ENCODE peak calls at places on chromosome 5, in eight cellular contexts. I is left ventricle myocardium inferior, U is Caco-2, A is sigmoid colon, Y is fibroblast of mammary gland, Q is choroid plexus epithelial cell, O is foreskin fibroblast, K is AG10803. D is an unnamed sample.

GRCh38 chr5:131530706-131531331 is 104.2 kb downstream of the RAPGEF6 start:
- DNase-seq in I (no peak), U (no peak), A (no peak), Y (peak), Q (no peak), O (no peak), K (no peak), D (no peak)

GRCh38 chr5:55900776-55901175 is 49.6 kb downstream of the IL31RA start:
- DNase-seq in I (no peak), U (no peak), A (no peak), Y (no peak), Q (no peak), O (no peak), K (no peak), D (no peak)

GRCh38 chr5:172830876-172831662 is 3.0 kb upstream of the ERGIC1 start:
- DNase-seq in I (no peak), U (no peak), A (no peak), Y (peak), Q (peak), O (peak), K (peak), D (peak)

GRCh38 chr5:102481044-102481715 is 17.6 kb downstream of the SLCO6A1 start:
- DNase-seq in I (no peak), U (no peak), A (no peak), Y (peak), Q (peak), O (no peak), K (no peak), D (peak)

GRCh38 chr5:141524604-141525597 is 36.0 kb downstream of the PCDHGC5 start:
- DNase-seq in I (peak), U (peak), A (peak), Y (peak), Q (peak), O (peak), K (peak), D (peak)

GRCh38 chr5:41728281-41728680 is 141.9 kb downstream of the OXCT1 start:
- DNase-seq in I (no peak), U (no peak), A (no peak), Y (no peak), Q (no peak), O (no peak), K (no peak), D (no peak)

GRCh38 chr5:120823316-120823715 is 359.2 kb downstream of the PRR16 start:
- DNase-seq in I (no peak), U (no peak), A (no peak), Y (peak), Q (peak), O (peak), K (no peak), D (no peak)

GRCh38 chr5:159916841-159917761 is 819 bp downstream of the ADRA1B start:
- DNase-seq in I (no peak), U (no peak), A (no peak), Y (no peak), Q (no peak), O (no peak), K (no peak), D (no peak)

GRCh38 chr5:59732301-59732700 is 161.2 kb downstream of the PDE4D start:
- DNase-seq in I (no peak), U (no peak), A (no peak), Y (no peak), Q (no peak), O (no peak), K (no peak), D (no peak)

GRCh38 chr5:139272471-139273321 is 20.8 kb upstream of the MATR3 start:
- DNase-seq in I (no peak), U (no peak), A (no peak), Y (peak), Q (peak), O (peak), K (peak), D (peak)

GRCh38 chr5:36689225-36689624 is 82.8 kb downstream of the SLC1A3 start:
- DNase-seq in I (no peak), U (no peak), A (no peak), Y (peak), Q (peak), O (peak), K (peak), D (no peak)

GRCh38 chr5:96597441-96598020 is 64.6 kb upstream of the CAST start:
- DNase-seq in I (no peak), U (no peak), A (no peak), Y (peak), Q (peak), O (peak), K (peak), D (peak)

GRCh38 chr5:89956838-89957237 is 452.7 kb downstream of the CETN3 start:
- DNase-seq in I (no peak), U (no peak), A (no peak), Y (no peak), Q (no peak), O (no peak), K (no peak), D (no peak)

GRCh38 chr5:96219580-96220281 is 213.3 kb downstream of the PCSK1 start:
- DNase-seq in I (no peak), U (no peak), A (no peak), Y (peak), Q (peak), O (peak), K (peak), D (peak)

GRCh38 chr5:154543380-154543779 is 65.4 kb upstream of the HAND1 start:
- DNase-seq in I (no peak), U (no peak), A (no peak), Y (peak), Q (peak), O (no peak), K (peak), D (peak)

GRCh38 chr5:12277504-12278192 is 373.4 kb upstream of the CTNND2 start:
- DNase-seq in I (no peak), U (no peak), A (no peak), Y (no peak), Q (no peak), O (no peak), K (no peak), D (no peak)

GRCh38 chr5:16704945-16705344 is 88.1 kb upstream of the RETREG1 start:
- DNase-seq in I (no peak), U (no peak), A (no peak), Y (no peak), Q (no peak), O (no peak), K (no peak), D (no peak)

GRCh38 chr5:72661405-72661804 is 154.2 kb upstream of the ZNF366 start:
- DNase-seq in I (no peak), U (no peak), A (no peak), Y (peak), Q (peak), O (peak), K (no peak), D (peak)

GRCh38 chr5:114418546-114419388 is 56.9 kb downstream of the KCNN2 start:
- DNase-seq in I (no peak), U (no peak), A (no peak), Y (no peak), Q (no peak), O (peak), K (no peak), D (no peak)

GRCh38 chr5:1101991-1102713 is 9.7 kb downstream of the SLC12A7 start:
- DNase-seq in I (peak), U (peak), A (peak), Y (no peak), Q (no peak), O (peak), K (no peak), D (no peak)

GRCh38 chr5:84706678-84707641 is 322.3 kb upstream of the EDIL3 start:
- DNase-seq in I (no peak), U (no peak), A (no peak), Y (no peak), Q (no peak), O (no peak), K (no peak), D (no peak)

GRCh38 chr5:9507974-9508373 is 37.9 kb downstream of the SEMA5A start:
- DNase-seq in I (no peak), U (no peak), A (no peak), Y (peak), Q (peak), O (peak), K (peak), D (no peak)

GRCh38 chr5:80711938-80712337 is 57.2 kb upstream of the DHFR start:
- DNase-seq in I (no peak), U (peak), A (no peak), Y (peak), Q (peak), O (peak), K (peak), D (peak)

GRCh38 chr5:107248065-107248695 is 422.6 kb downstream of the EFNA5 start:
- DNase-seq in I (peak), U (peak), A (no peak), Y (peak), Q (peak), O (peak), K (peak), D (peak)

GRCh38 chr5:2137444-2138050 is 254.8 kb upstream of the IRX4 start:
- DNase-seq in I (no peak), U (no peak), A (no peak), Y (no peak), Q (no peak), O (no peak), K (no peak), D (no peak)

GRCh38 chr5:135028791-135029467 is 5.1 kb downstream of the PITX1 start:
- DNase-seq in I (no peak), U (no peak), A (peak), Y (no peak), Q (no peak), O (peak), K (no peak), D (no peak)

GRCh38 chr5:122507581-122507980 is 195.5 kb downstream of the SNCAIP start:
- DNase-seq in I (no peak), U (no peak), A (no peak), Y (peak), Q (no peak), O (no peak), K (no peak), D (peak)

GRCh38 chr5:31987985-31988710 is 186.0 kb downstream of the GOLPH3 start:
- DNase-seq in I (no peak), U (no peak), A (no peak), Y (peak), Q (peak), O (peak), K (peak), D (peak)

GRCh38 chr5:171462928-171463843 is 43.7 kb downstream of the FGF18 start:
- DNase-seq in I (no peak), U (no peak), A (no peak), Y (no peak), Q (no peak), O (no peak), K (peak), D (no peak)

GRCh38 chr5:91178461-91178860 is 204.7 kb downstream of the ARRDC3 start:
- DNase-seq in I (no peak), U (no peak), A (no peak), Y (peak), Q (peak), O (no peak), K (peak), D (no peak)

GRCh38 chr5:157682257-157682656 is 10.9 kb downstream of the C5orf52 start:
- DNase-seq in I (no peak), U (no peak), A (no peak), Y (no peak), Q (no peak), O (no peak), K (no peak), D (no peak)

GRCh38 chr5:42403236-42403635 is 20.0 kb upstream of the GHR start:
- DNase-seq in I (no peak), U (no peak), A (no peak), Y (no peak), Q (no peak), O (no peak), K (no peak), D (no peak)

GRCh38 chr5:85304524-85304923 is 919.8 kb upstream of the EDIL3 start:
- DNase-seq in I (no peak), U (no peak), A (no peak), Y (no peak), Q (no peak), O (no peak), K (no peak), D (no peak)

GRCh38 chr5:68891718-68892117 is 202.1 kb upstream of the SLC30A5 start:
- DNase-seq in I (no peak), U (no peak), A (no peak), Y (no peak), Q (no peak), O (no peak), K (no peak), D (no peak)
- TF ChIP-seq CTCF in I (no peak), U (no peak), A (no peak), Y (no peak), Q (no peak), O (no peak), K (no peak), D (no peak)

GRCh38 chr5:15474143-15474719 is 25.7 kb upstream of the FBXL7 start:
- DNase-seq in I (no peak), U (no peak), A (no peak), Y (peak), Q (no peak), O (no peak), K (peak), D (no peak)

GRCh38 chr5:15475365-15475764 is 24.6 kb upstream of the FBXL7 start:
- DNase-seq in I (no peak), U (no peak), A (no peak), Y (no peak), Q (no peak), O (no peak), K (no peak), D (no peak)

GRCh38 chr5:15476977-15477376 is 23.0 kb upstream of the FBXL7 start:
- DNase-seq in I (no peak), U (no peak), A (no peak), Y (no peak), Q (no peak), O (no peak), K (no peak), D (no peak)

GRCh38 chr5:15472116-15472515 is 27.9 kb upstream of the FBXL7 start:
- DNase-seq in I (no peak), U (no peak), A (no peak), Y (no peak), Q (no peak), O (no peak), K (no peak), D (no peak)
- TF ChIP-seq CTCF in I (no peak), U (no peak), A (no peak), Y (peak), Q (peak), O (no peak), K (no peak), D (no peak)

GRCh38 chr5:18778226-18778625 is 1144.0 kb downstream of the TAF11L14 start:
- DNase-seq in I (no peak), U (no peak), A (no peak), Y (no peak), Q (no peak), O (no peak), K (no peak), D (no peak)

GRCh38 chr5:18771097-18771610 is 1136.9 kb downstream of the TAF11L14 start:
- DNase-seq in I (no peak), U (no peak), A (no peak), Y (no peak), Q (no peak), O (no peak), K (no peak), D (no peak)

GRCh38 chr5:18772475-18772874 is 1138.2 kb downstream of the TAF11L14 start:
- DNase-seq in I (no peak), U (no peak), A (no peak), Y (no peak), Q (peak), O (no peak), K (no peak), D (peak)
- TF ChIP-seq CTCF in I (no peak), U (peak), A (no peak), Y (no peak), Q (peak), O (no peak), K (no peak), D (peak)

GRCh38 chr5:38378579-38378978 is 120.2 kb downstream of the EGFLAM start:
- DNase-seq in I (no peak), U (no peak), A (no peak), Y (no peak), Q (no peak), O (no peak), K (no peak), D (no peak)
- TF ChIP-seq CTCF in I (no peak), U (no peak), A (no peak), Y (no peak), Q (no peak), O (no peak), K (no peak), D (no peak)

DNA sequence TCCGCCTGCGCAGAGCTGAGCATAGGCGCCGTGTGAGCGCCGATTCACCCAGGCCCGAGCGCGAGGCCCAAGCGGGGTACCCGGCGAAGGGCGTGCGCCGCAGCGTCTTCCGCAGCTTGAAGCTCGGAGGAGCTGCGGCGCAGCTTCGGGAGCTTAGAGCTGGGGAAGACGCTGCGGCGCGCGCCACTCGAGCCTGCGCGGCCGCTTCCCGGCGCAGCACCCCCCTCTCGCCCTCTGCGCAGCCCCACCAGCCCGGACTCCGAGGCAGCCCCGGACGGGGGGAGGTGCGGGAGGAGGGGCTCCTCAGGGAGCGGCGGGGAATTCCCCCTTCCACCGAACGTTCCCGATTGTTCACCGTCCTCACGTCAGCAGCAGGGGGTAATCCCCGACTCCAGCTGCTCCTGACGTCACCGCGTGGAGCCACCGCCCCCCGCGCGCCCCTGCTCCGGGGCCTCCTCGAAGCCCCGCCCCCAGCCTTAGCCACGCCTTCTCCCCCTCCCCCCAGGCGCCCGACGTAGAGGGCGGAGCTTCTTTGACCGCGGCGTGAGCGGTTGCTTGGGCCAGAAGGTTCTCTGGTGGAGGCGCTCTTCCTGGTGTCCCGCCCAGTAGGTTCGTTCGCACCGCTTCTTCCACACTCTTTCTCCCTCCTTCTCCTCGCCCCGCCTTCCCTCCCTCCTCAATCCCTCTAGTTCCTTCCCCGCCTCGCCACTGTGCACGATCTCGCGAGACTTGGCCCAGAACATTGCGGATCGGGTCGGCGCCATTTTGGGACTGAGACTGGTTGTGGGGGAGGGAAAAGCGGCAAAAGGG is at the start of gene GPBP1:
- DNase-seq in I (peak), U (peak), A (peak), Y (peak), Q (peak), O (peak), K (peak), D (peak)
- TF ChIP-seq CTCF in I (no peak), U (no peak), A (no peak), Y (no peak), Q (no peak), O (no peak), K (no peak), D (no peak)

DNA sequence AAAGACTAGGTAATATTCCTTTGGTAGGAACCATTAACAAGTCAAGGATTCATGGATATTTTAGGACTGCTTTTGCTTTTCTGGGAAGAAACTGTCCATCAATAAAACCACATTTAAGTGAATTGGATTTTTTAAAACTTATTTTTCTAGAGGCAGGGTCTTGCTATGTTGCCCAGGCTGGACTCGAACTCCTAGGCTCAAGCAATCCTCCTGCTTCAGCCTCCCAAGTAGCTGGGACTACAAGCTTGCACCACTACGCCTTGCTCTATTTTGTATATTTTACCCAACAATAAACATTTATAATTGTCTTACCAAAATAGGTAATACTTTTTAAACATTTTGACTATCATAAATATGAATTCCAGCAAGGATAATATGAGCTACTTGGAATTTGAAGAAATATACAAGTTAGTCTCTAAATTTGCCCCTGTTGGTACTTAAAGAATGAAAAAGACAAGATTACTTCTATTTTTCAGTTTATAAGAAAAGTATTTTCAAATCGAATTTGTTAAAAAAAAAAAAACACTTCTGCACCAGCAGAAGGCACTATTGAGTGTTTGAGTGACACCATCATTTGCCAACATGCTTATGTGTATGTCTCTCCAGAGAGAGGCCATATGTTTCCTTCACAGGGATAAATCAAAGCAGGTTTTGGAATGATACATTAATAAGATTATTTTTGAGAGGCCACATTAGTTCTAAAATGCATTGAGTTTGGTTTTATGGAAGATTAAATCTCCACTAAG is 60.0 kb upstream of the CARTPT start:
- DNase-seq in I (no peak), U (no peak), A (no peak), Y (peak), Q (peak), O (peak), K (peak), D (peak)
- TF ChIP-seq CTCF in I (no peak), U (no peak), A (no peak), Y (peak), Q (peak), O (no peak), K (peak), D (peak)

GRCh38 chr5:174736351-174736721 is 12.0 kb downstream of the MSX2 start:
- DNase-seq in I (no peak), U (no peak), A (no peak), Y (peak), Q (peak), O (peak), K (peak), D (no peak)

GRCh38 chr5:174736777-174737176 is 12.4 kb downstream of the MSX2 start:
- DNase-seq in I (no peak), U (no peak), A (no peak), Y (no peak), Q (no peak), O (no peak), K (no peak), D (no peak)

GRCh38 chr5:174737335-174737734 is 13.0 kb downstream of the MSX2 start:
- DNase-seq in I (no peak), U (no peak), A (no peak), Y (peak), Q (no peak), O (no peak), K (no peak), D (no peak)

GRCh38 chr5:174734571-174735497 is 10.5 kb downstream of the MSX2 start:
- DNase-seq in I (no peak), U (no peak), A (no peak), Y (no peak), Q (no peak), O (no peak), K (no peak), D (no peak)

DNA sequence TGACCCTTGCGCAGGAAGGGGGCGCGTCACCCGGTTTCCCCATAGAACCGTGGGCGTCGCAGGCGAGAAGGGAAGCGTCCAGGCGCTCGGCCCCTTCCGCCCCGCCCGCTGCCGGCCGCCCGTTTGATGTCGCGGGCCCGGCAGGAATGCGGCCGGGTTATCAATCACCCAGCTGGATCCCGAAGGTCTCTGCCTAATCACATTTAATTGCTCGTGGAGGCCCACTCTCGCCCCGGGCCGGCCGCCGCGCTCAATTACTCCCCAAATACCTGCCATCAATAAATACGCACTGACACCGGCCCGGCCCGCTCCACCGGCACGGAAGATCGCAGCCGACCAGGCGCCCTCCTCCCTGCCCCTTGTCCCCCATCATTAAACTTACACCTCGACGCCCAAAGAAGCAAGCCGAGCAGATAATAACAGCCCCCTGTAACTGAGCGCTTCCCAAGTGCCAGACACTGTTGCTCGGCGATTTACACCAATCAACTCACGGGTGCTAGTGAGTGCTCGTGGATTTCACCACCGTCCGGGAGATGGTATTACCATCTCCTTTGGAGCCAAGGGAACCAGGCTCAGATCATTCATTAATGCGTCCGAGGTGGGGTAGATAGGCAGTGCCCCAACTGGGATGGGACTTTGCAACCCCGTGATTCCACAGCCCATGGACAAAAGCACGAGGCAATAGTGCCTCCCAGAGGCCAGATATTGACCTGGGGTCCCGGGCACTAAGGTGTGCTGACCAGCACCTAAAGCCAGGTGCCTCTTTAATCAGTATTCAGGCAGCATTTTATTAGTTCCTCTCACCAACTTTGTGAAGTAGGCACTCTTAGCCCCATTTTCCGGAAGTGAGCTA is 11.3 kb downstream of the MSX2 start:
- DNase-seq in I (no peak), U (peak), A (no peak), Y (no peak), Q (no peak), O (no peak), K (no peak), D (peak)
- TF ChIP-seq CTCF in I (peak), U (peak), A (peak), Y (peak), Q (peak), O (peak), K (peak), D (peak)